ENCODE peak calls at places on chromosome 19, in four cellular contexts. One of them, this sample, is unnamed.
A peak's percentile ranks its signal among the peaks of the same experiment; 100 is the strongest.

GRCh38 chr19:16829822-16830289 is 658 bp downstream of the SIN3B start:
- DNase-seq in endothelial cell of umbilical vein: no peak
- DNase-seq in K562: peak; percentile 27
- DNase-seq in keratinocyte: no peak
- DNase-seq in this sample: no peak

GRCh38 chr19:49560358-49560900 is 19.9 kb downstream of the NOSIP start:
- DNase-seq in keratinocyte: no peak
- DNase-seq in endothelial cell of umbilical vein: no peak
- DNase-seq in K562: peak; percentile 57
- DNase-seq in this sample: no peak

GRCh38 chr19:56383826-56384605 is 9.3 kb downstream of the ZNF582 start:
- DNase-seq in endothelial cell of umbilical vein: no peak
- DNase-seq in K562: no peak
- DNase-seq in keratinocyte: peak; percentile 71
- DNase-seq in this sample: peak; percentile 22

GRCh38 chr19:16398530-16399241 is 73.1 kb downstream of the EPS15L1 start:
- DNase-seq in endothelial cell of umbilical vein: peak; percentile 84
- DNase-seq in K562: no peak
- DNase-seq in keratinocyte: no peak
- DNase-seq in this sample: peak; percentile 12

GRCh38 chr19:31675187-31675913 is 326.1 kb upstream of the TSHZ3 start:
- DNase-seq in K562: no peak
- DNase-seq in endothelial cell of umbilical vein: no peak
- DNase-seq in keratinocyte: peak; percentile 4
- DNase-seq in this sample: peak; percentile 59

GRCh38 chr19:45784096-45784495 is 1.8 kb upstream of the DMPK start:
- DNase-seq in keratinocyte: no peak
- DNase-seq in endothelial cell of umbilical vein: no peak
- DNase-seq in K562: no peak
- DNase-seq in this sample: no peak

GRCh38 chr19:57830071-57830602 is at the start of gene ZNF587B:
- DNase-seq in K562: peak; percentile 32
- DNase-seq in keratinocyte: peak; percentile 61
- DNase-seq in endothelial cell of umbilical vein: peak; percentile 48
- DNase-seq in this sample: peak; percentile 74

GRCh38 chr19:38320969-38321339 is 1.3 kb downstream of the KCNK6 start:
- DNase-seq in keratinocyte: no peak
- DNase-seq in endothelial cell of umbilical vein: no peak
- DNase-seq in K562: no peak
- DNase-seq in this sample: no peak

GRCh38 chr19:39032164-39032918 is at the start of gene FBXO27:
- DNase-seq in endothelial cell of umbilical vein: no peak
- DNase-seq in K562: peak; percentile 67
- DNase-seq in keratinocyte: no peak
- DNase-seq in this sample: no peak

GRCh38 chr19:17868669-17869068 is 3.1 kb upstream of the SLC5A5 start:
- DNase-seq in K562: no peak
- DNase-seq in endothelial cell of umbilical vein: no peak
- DNase-seq in keratinocyte: no peak
- DNase-seq in this sample: no peak

GRCh38 chr19:10797078-10797477 is 38.9 kb downstream of the TMED1 start:
- DNase-seq in endothelial cell of umbilical vein: no peak
- DNase-seq in K562: no peak
- DNase-seq in keratinocyte: no peak
- DNase-seq in this sample: no peak

GRCh38 chr19:54312436-54313362 is at the start of gene LILRA5:
- DNase-seq in keratinocyte: no peak
- DNase-seq in K562: no peak
- DNase-seq in endothelial cell of umbilical vein: no peak
- DNase-seq in this sample: no peak

GRCh38 chr19:8331263-8331840 is 10.1 kb downstream of the RPS28 start:
- DNase-seq in keratinocyte: no peak
- DNase-seq in K562: no peak
- DNase-seq in endothelial cell of umbilical vein: no peak
- DNase-seq in this sample: no peak

GRCh38 chr19:13143135-13143534 is 7.0 kb downstream of the STX10 start:
- DNase-seq in keratinocyte: no peak
- DNase-seq in K562: no peak
- DNase-seq in endothelial cell of umbilical vein: no peak
- DNase-seq in this sample: peak; percentile 82

GRCh38 chr19:16600824-16601223 is 27.2 kb downstream of the MED26 start:
- DNase-seq in K562: no peak
- DNase-seq in keratinocyte: no peak
- DNase-seq in endothelial cell of umbilical vein: no peak
- DNase-seq in this sample: no peak

GRCh38 chr19:42081584-42082258 is 5.8 kb downstream of the ZNF574 start:
- DNase-seq in K562: no peak
- DNase-seq in keratinocyte: no peak
- DNase-seq in endothelial cell of umbilical vein: peak; percentile 64
- DNase-seq in this sample: peak; percentile 65

GRCh38 chr19:52640916-52641315 is 2.8 kb upstream of the ZNF83 start:
- DNase-seq in endothelial cell of umbilical vein: peak; percentile 6
- DNase-seq in keratinocyte: no peak
- DNase-seq in K562: peak; percentile 72
- DNase-seq in this sample: no peak

DNA sequence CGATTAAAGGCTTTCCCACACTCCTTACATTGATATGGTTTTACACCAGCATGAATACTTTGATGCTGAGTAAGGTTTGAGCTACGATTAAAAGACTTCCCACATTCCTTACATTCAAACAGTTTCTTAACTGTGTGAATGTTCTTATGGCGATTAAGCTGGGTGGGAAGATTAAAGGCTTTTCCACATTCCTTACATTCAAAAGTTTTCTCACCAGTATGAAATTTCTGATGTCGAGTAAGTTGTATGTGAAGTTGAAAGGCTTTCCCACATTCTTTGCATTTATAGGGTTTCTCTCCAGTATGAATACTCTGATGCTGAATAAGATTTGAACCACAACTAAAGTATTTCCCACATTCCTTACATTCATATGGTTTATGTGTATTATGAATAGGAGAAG is 20.0 kb downstream of the ZNF780B start:
- DNase-seq in endothelial cell of umbilical vein: no peak
- DNase-seq in K562: no peak
- DNase-seq in keratinocyte: no peak
- DNase-seq in this sample: peak; percentile 4
- H3K9me1 ChIP-seq in endothelial cell of umbilical vein: no peaks in the 10 kb centered on the region
- H3K9me1 ChIP-seq in K562: no peaks in the 10 kb centered on the region
- H3K9me1 ChIP-seq in keratinocyte: no peaks in the 10 kb centered on the region
- H3K9me1 ChIP-seq in this sample: no peaks in the 10 kb centered on the region

GRCh38 chr19:6064016-6064702 is 46.1 kb downstream of the RFX2 start:
- DNase-seq in keratinocyte: no peak
- DNase-seq in K562: no peak
- DNase-seq in endothelial cell of umbilical vein: no peak
- DNase-seq in this sample: no peak
- H3K9me1 ChIP-seq in keratinocyte: no peaks in the 10 kb centered on the region
- H3K9me1 ChIP-seq in K562: no peaks in the 10 kb centered on the region
- H3K9me1 ChIP-seq in endothelial cell of umbilical vein: no peaks in the 10 kb centered on the region
- H3K9me1 ChIP-seq in this sample: peaks cover 4% of the 10 kb centered on the region

DNA sequence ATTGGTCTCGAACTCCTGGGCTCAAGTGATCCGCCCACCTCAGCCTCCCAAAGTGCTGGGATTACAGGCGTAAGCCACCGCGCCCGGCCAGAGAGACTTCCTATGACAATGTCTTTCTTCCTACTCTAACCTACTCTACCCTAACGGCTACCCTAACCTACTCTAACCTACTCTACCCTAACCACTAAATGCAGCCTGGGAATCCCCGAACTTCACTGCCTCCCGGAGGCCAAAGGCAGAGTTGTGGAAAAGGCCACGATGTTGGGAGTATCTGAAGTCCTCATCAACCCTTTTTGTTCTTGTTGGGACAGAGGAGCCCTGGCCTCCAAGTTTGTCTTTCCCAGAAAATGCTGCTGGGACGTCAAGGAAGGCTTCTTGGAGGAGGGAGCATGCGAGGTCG is 967 bp upstream of the NR2C2AP start:
- DNase-seq in K562: no peak
- DNase-seq in keratinocyte: no peak
- DNase-seq in endothelial cell of umbilical vein: no peak
- DNase-seq in this sample: no peak
- H3K9me1 ChIP-seq in K562: no peaks in the 10 kb centered on the region
- H3K9me1 ChIP-seq in keratinocyte: no peaks in the 10 kb centered on the region
- H3K9me1 ChIP-seq in endothelial cell of umbilical vein: no peaks in the 10 kb centered on the region
- H3K9me1 ChIP-seq in this sample: peaks cover 5% of the 10 kb centered on the region

DNA sequence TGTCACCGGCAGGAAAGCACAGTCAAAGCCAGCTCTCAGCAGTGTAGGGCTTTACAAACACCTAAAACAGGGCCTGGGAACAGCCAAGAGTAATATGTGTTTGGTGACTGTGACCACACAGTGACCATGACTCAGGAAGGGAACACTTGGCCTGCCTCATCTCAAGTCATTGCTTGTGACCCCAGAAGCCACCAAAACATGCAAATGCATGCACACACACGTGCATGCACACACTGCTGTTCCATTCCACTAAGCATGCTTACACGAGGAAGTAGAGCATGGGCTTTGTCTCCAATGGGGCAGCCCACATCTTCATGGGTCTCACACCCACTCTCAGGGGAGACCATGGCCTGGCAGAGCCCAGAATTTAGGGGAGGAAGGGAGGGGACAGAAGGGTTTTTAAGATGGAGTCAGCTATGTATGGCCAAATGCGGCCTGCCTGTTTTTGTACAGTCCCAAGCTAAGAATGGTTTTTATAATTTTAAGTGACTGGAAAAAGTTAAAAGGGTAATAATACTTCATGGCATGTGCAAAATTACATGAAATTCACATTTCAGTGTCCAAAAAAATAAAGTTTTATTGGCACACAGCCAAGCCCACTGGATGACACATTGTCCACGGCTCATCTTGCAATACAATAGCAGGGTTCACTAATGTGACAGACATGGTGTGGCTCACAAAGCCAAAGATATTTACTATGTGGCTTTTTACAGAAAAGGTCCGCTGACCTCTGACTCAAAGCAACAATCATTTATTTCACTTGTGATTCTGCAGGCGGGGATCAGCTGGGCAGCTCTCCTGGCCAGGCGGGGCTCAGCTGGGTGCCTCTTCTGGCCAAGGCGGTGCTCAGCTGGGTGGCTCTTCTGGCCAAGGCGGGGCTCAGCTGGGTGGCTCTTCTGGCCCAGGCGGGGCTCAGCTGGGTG is 17.3 kb downstream of the ZFR2 start:
- DNase-seq in keratinocyte: no peak
- DNase-seq in endothelial cell of umbilical vein: no peak
- DNase-seq in K562: no peak
- DNase-seq in this sample: no peak
- H3K9me1 ChIP-seq in keratinocyte: no peaks in the 10 kb centered on the region
- H3K9me1 ChIP-seq in endothelial cell of umbilical vein: no peaks in the 10 kb centered on the region
- H3K9me1 ChIP-seq in K562: no peaks in the 10 kb centered on the region
- H3K9me1 ChIP-seq in this sample: no peaks in the 10 kb centered on the region

DNA sequence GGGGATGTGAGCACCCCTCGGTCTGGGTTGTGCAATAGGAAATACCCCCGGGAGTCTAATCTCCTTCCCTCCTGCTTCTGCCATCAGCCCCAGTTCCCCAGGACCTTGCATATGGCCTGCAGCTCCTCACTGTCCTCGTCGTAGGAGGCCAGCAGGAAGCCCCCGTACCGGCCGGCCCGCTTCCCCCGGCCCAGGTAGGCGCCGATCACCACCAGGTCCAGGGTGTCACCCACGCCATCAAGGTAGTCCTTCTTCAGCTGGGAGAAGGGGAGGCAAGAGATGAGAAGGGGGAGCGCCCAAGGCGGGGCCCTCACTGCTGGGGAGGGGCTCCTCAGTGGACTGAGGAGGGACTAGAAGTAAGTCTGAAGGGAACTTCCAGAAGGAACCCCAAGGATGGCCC is 10.4 kb upstream of the PLA2G4C start:
- DNase-seq in K562: no peak
- DNase-seq in keratinocyte: no peak
- DNase-seq in endothelial cell of umbilical vein: no peak
- DNase-seq in this sample: no peak
- H3K9me1 ChIP-seq in K562: peaks cover 2% of the 10 kb centered on the region
- H3K9me1 ChIP-seq in keratinocyte: no peaks in the 10 kb centered on the region
- H3K9me1 ChIP-seq in endothelial cell of umbilical vein: no peaks in the 10 kb centered on the region
- H3K9me1 ChIP-seq in this sample: peaks cover 2% of the 10 kb centered on the region

GRCh38 chr19:33671211-33671610 is 49.5 kb downstream of the CHST8 start:
- DNase-seq in endothelial cell of umbilical vein: no peak
- DNase-seq in keratinocyte: no peak
- DNase-seq in K562: no peak
- DNase-seq in this sample: no peak
- H3K9me1 ChIP-seq in endothelial cell of umbilical vein: no peaks in the 10 kb centered on the region
- H3K9me1 ChIP-seq in keratinocyte: no peaks in the 10 kb centered on the region
- H3K9me1 ChIP-seq in K562: no peaks in the 10 kb centered on the region
- H3K9me1 ChIP-seq in this sample: no peaks in the 10 kb centered on the region

DNA sequence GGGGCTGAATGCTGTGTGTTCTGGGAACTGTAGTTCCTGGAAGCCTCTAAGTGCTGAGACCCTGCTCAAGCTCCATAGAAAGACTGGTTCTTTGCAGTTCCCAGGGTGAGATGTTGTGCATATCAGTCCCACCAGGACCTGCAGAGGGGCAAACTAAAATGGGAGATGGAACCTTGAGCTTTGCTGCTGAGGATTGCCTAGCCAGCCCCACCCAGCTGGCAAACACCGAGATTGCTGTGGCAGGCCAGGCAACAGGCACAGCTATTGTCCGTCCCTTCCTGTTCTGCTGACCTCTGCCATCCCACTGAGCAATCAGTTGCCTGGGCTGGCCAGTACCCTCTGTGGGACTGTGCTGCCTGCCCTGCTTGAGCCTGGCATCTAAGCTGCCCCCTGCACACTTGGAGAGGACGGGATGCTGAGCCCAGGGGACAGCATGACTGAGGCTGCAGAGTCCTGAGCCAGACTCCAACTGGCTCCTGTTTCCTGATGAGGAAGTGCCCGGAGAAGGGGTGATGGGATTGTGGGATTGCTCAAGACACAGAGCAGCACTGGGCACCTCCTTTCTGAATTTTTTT is 1.5 kb upstream of the GIPC1 start:
- DNase-seq in endothelial cell of umbilical vein: peak; percentile 59
- DNase-seq in K562: peak; percentile 6
- DNase-seq in keratinocyte: no peak
- DNase-seq in this sample: no peak
- H3K9me1 ChIP-seq in endothelial cell of umbilical vein: no peaks in the 10 kb centered on the region
- H3K9me1 ChIP-seq in K562: no peaks in the 10 kb centered on the region
- H3K9me1 ChIP-seq in keratinocyte: no peaks in the 10 kb centered on the region
- H3K9me1 ChIP-seq in this sample: peaks cover 13% of the 10 kb centered on the region

GRCh38 chr19:33381101-33381500 is 7.6 kb downstream of the CEBPG start:
- DNase-seq in K562: no peak
- DNase-seq in endothelial cell of umbilical vein: no peak
- DNase-seq in keratinocyte: no peak
- DNase-seq in this sample: no peak
- H3K9me1 ChIP-seq in K562: no peaks in the 10 kb centered on the region
- H3K9me1 ChIP-seq in endothelial cell of umbilical vein: no peaks in the 10 kb centered on the region
- H3K9me1 ChIP-seq in keratinocyte: peaks cover 7% of the 10 kb centered on the region
- H3K9me1 ChIP-seq in this sample: peaks cover 33% of the 10 kb centered on the region